ENCODE peak calls at places on chromosomes 7 and 10, in nine cellular contexts. One of them, this sample, is unnamed.

GRCh38 chr10:32104181-32104580 is 48.0 kb upstream of the KIF5B start:
- DNase-seq in SJSA1: no peak
- DNase-seq in transverse colon: no peak
- DNase-seq in PC-9: no peak
- DNase-seq in HCT116: no peak
- DNase-seq in heart left ventricle: no peak
- DNase-seq in IMR-90: no peak
- DNase-seq in left ventricle myocardium inferior: no peak
- DNase-seq in body of pancreas: no peak
- DNase-seq in this sample: no peak

GRCh38 chr10:114184276-114184675 is 5.1 kb downstream of the TDRD1 start:
- DNase-seq in left ventricle myocardium inferior: no peak
- DNase-seq in transverse colon: no peak
- DNase-seq in body of pancreas: no peak
- DNase-seq in PC-9: no peak
- DNase-seq in heart left ventricle: no peak
- DNase-seq in SJSA1: no peak
- DNase-seq in IMR-90: no peak
- DNase-seq in HCT116: no peak
- DNase-seq in this sample: no peak

GRCh38 chr10:97584060-97584797 is at the start of gene HOGA1:
- DNase-seq in transverse colon: no peak
- DNase-seq in left ventricle myocardium inferior: peak; percentile 86
- DNase-seq in body of pancreas: peak; percentile 72
- DNase-seq in heart left ventricle: peak; percentile 96
- DNase-seq in IMR-90: peak; percentile 55
- DNase-seq in SJSA1: no peak
- DNase-seq in PC-9: no peak
- DNase-seq in HCT116: peak; percentile 84
- DNase-seq in this sample: peak; percentile 90

GRCh38 chr7:37369904-37370303 is 78.8 kb downstream of the ELMO1 start:
- DNase-seq in IMR-90: no peak
- DNase-seq in HCT116: no peak
- DNase-seq in heart left ventricle: peak; percentile 62
- DNase-seq in PC-9: no peak
- DNase-seq in body of pancreas: no peak
- DNase-seq in SJSA1: no peak
- DNase-seq in transverse colon: peak; percentile 61
- DNase-seq in left ventricle myocardium inferior: peak; percentile 27
- DNase-seq in this sample: no peak

GRCh38 chr7:157366722-157367121 is 29.9 kb downstream of the DNAJB6 start:
- DNase-seq in SJSA1: no peak
- DNase-seq in PC-9: no peak
- DNase-seq in heart left ventricle: no peak
- DNase-seq in body of pancreas: no peak
- DNase-seq in HCT116: no peak
- DNase-seq in IMR-90: no peak
- DNase-seq in transverse colon: no peak
- DNase-seq in left ventricle myocardium inferior: no peak
- DNase-seq in this sample: no peak

GRCh38 chr7:75776295-75776971 is 4.4 kb upstream of the CCL26 start:
- DNase-seq in IMR-90: peak; percentile 89
- DNase-seq in heart left ventricle: no peak
- DNase-seq in PC-9: peak; percentile 61
- DNase-seq in left ventricle myocardium inferior: no peak
- DNase-seq in HCT116: no peak
- DNase-seq in transverse colon: no peak
- DNase-seq in SJSA1: peak; percentile 85
- DNase-seq in body of pancreas: no peak
- DNase-seq in this sample: no peak

GRCh38 chr10:7572435-7572834 is 94.3 kb downstream of the ITIH5 start:
- DNase-seq in body of pancreas: no peak
- DNase-seq in HCT116: no peak
- DNase-seq in SJSA1: no peak
- DNase-seq in PC-9: no peak
- DNase-seq in transverse colon: no peak
- DNase-seq in IMR-90: no peak
- DNase-seq in heart left ventricle: no peak
- DNase-seq in left ventricle myocardium inferior: no peak
- DNase-seq in this sample: no peak

GRCh38 chr7:18420758-18421157 is 74.8 kb upstream of the HDAC9 start:
- DNase-seq in transverse colon: no peak
- DNase-seq in body of pancreas: no peak
- DNase-seq in heart left ventricle: no peak
- DNase-seq in PC-9: no peak
- DNase-seq in SJSA1: no peak
- DNase-seq in left ventricle myocardium inferior: no peak
- DNase-seq in HCT116: no peak
- DNase-seq in IMR-90: peak; percentile 46
- DNase-seq in this sample: no peak

GRCh38 chr10:121927361-121927840 is 430 bp downstream of the ATE1 start:
- DNase-seq in IMR-90: peak; percentile 43
- DNase-seq in HCT116: peak; percentile 31
- DNase-seq in transverse colon: peak; percentile 73
- DNase-seq in body of pancreas: peak; percentile 55
- DNase-seq in heart left ventricle: peak; percentile 59
- DNase-seq in PC-9: peak; percentile 48
- DNase-seq in SJSA1: peak; percentile 73
- DNase-seq in left ventricle myocardium inferior: peak; percentile 60
- DNase-seq in this sample: peak; percentile 66

GRCh38 chr10:5814110-5815107 is 1.2 kb upstream of the GDI2 start:
- DNase-seq in body of pancreas: no peak
- DNase-seq in IMR-90: peak; percentile 22
- DNase-seq in SJSA1: no peak
- DNase-seq in PC-9: no peak
- DNase-seq in transverse colon: no peak
- DNase-seq in HCT116: peak; percentile 19
- DNase-seq in heart left ventricle: no peak
- DNase-seq in left ventricle myocardium inferior: no peak
- DNase-seq in this sample: no peak

GRCh38 chr10:5818894-5819293 is 5.7 kb upstream of the GDI2 start:
- DNase-seq in transverse colon: no peak
- DNase-seq in body of pancreas: no peak
- DNase-seq in heart left ventricle: no peak
- DNase-seq in PC-9: no peak
- DNase-seq in HCT116: no peak
- DNase-seq in left ventricle myocardium inferior: no peak
- DNase-seq in SJSA1: no peak
- DNase-seq in IMR-90: no peak
- DNase-seq in this sample: no peak

GRCh38 chr10:5816170-5816569 is 2.9 kb upstream of the GDI2 start:
- DNase-seq in PC-9: no peak
- DNase-seq in heart left ventricle: no peak
- DNase-seq in transverse colon: no peak
- DNase-seq in IMR-90: no peak
- DNase-seq in left ventricle myocardium inferior: no peak
- DNase-seq in HCT116: no peak
- DNase-seq in body of pancreas: no peak
- DNase-seq in SJSA1: no peak
- DNase-seq in this sample: no peak

GRCh38 chr10:5818048-5818331 is 4.8 kb upstream of the GDI2 start:
- DNase-seq in left ventricle myocardium inferior: no peak
- DNase-seq in IMR-90: no peak
- DNase-seq in SJSA1: no peak
- DNase-seq in body of pancreas: no peak
- DNase-seq in HCT116: no peak
- DNase-seq in PC-9: no peak
- DNase-seq in transverse colon: no peak
- DNase-seq in heart left ventricle: no peak
- DNase-seq in this sample: no peak

GRCh38 chr10:5817322-5818047 is 4.3 kb upstream of the GDI2 start:
- DNase-seq in IMR-90: no peak
- DNase-seq in transverse colon: no peak
- DNase-seq in heart left ventricle: no peak
- DNase-seq in left ventricle myocardium inferior: no peak
- DNase-seq in PC-9: no peak
- DNase-seq in body of pancreas: no peak
- DNase-seq in SJSA1: no peak
- DNase-seq in HCT116: no peak
- DNase-seq in this sample: no peak
- H3K27ac ChIP-seq in IMR-90: no peak overlapping the region
- H3K27ac ChIP-seq in transverse colon: no peak overlapping the region
- H3K27ac ChIP-seq in heart left ventricle: no peak overlapping the region
- H3K27ac ChIP-seq in left ventricle myocardium inferior: no peak overlapping the region
- H3K27ac ChIP-seq in PC-9: no peak overlapping the region
- H3K27ac ChIP-seq in body of pancreas: no peak overlapping the region
- H3K27ac ChIP-seq in SJSA1: no peak overlapping the region
- H3K27ac ChIP-seq in HCT116: no peak overlapping the region
- H3K27ac ChIP-seq in this sample: no peak overlapping the region

GRCh38 chr10:132458071-132458594 is 61.1 kb downstream of the PWWP2B start:
- DNase-seq in SJSA1: no peak
- DNase-seq in PC-9: no peak
- DNase-seq in body of pancreas: no peak
- DNase-seq in HCT116: no peak
- DNase-seq in transverse colon: no peak
- DNase-seq in IMR-90: no peak
- DNase-seq in left ventricle myocardium inferior: no peak
- DNase-seq in heart left ventricle: peak; percentile 26
- DNase-seq in this sample: no peak

GRCh38 chr10:132455441-132455971 is 58.5 kb downstream of the PWWP2B start:
- DNase-seq in HCT116: no peak
- DNase-seq in heart left ventricle: peak; percentile 25
- DNase-seq in PC-9: no peak
- DNase-seq in left ventricle myocardium inferior: no peak
- DNase-seq in body of pancreas: no peak
- DNase-seq in transverse colon: peak; percentile 74
- DNase-seq in SJSA1: no peak
- DNase-seq in IMR-90: no peak
- DNase-seq in this sample: no peak

GRCh38 chr10:132455986-132456847 is 59.2 kb downstream of the PWWP2B start:
- DNase-seq in IMR-90: no peak
- DNase-seq in HCT116: no peak
- DNase-seq in SJSA1: no peak
- DNase-seq in body of pancreas: no peak
- DNase-seq in transverse colon: no peak
- DNase-seq in heart left ventricle: peak; percentile 24
- DNase-seq in left ventricle myocardium inferior: no peak
- DNase-seq in PC-9: no peak
- DNase-seq in this sample: no peak

GRCh38 chr10:132457328-132458070 is 60.5 kb downstream of the PWWP2B start:
- DNase-seq in left ventricle myocardium inferior: no peak
- DNase-seq in heart left ventricle: peak; percentile 26
- DNase-seq in transverse colon: no peak
- DNase-seq in HCT116: no peak
- DNase-seq in IMR-90: no peak
- DNase-seq in body of pancreas: no peak
- DNase-seq in PC-9: no peak
- DNase-seq in SJSA1: no peak
- DNase-seq in this sample: peak; percentile 45

DNA sequence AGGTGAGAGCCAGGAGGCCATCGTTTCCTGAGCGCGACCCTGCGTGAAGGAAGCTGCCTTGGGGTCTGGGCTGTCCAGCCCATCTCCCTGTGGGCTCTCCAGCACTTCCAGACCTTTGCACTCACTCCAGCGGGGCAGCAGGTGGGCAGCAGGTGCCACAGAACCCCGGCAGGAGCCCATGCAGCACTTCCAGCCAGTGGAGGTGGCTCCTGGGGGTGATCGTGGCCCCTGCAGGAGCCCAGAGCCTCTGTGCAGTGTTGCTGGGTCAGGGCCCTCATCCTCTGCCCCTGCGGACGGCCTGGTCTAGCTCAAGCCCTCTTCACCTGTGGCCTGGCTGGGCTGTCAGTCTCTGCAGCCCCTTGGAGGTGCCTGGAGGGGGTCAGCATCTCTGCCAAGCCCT is 59.9 kb downstream of the PWWP2B start:
- DNase-seq in PC-9: no peak
- DNase-seq in left ventricle myocardium inferior: no peak
- DNase-seq in HCT116: no peak
- DNase-seq in body of pancreas: no peak
- DNase-seq in transverse colon: no peak
- DNase-seq in heart left ventricle: peak; percentile 21
- DNase-seq in SJSA1: no peak
- DNase-seq in IMR-90: no peak
- DNase-seq in this sample: no peak
- H3K4me1 ChIP-seq in PC-9: peaks cover 10% of the 10 kb centered on the region
- H3K4me1 ChIP-seq in left ventricle myocardium inferior: peaks cover 37% of the 10 kb centered on the region
- H3K4me1 ChIP-seq in HCT116: peaks cover 15% of the 10 kb centered on the region
- H3K4me1 ChIP-seq in body of pancreas: peaks cover 47% of the 10 kb centered on the region
- H3K4me1 ChIP-seq in transverse colon: peaks cover 66% of the 10 kb centered on the region
- H3K4me1 ChIP-seq in heart left ventricle: peaks cover 16% of the 10 kb centered on the region
- H3K4me1 ChIP-seq in SJSA1: peaks cover 19% of the 10 kb centered on the region
- H3K4me1 ChIP-seq in IMR-90: peaks cover 2% of the 10 kb centered on the region
- H3K4me1 ChIP-seq in this sample: peaks cover 8% of the 10 kb centered on the region

GRCh38 chr10:34698248-34698831 is 116.8 kb downstream of the PARD3 start:
- DNase-seq in heart left ventricle: no peak
- DNase-seq in PC-9: no peak
- DNase-seq in SJSA1: no peak
- DNase-seq in left ventricle myocardium inferior: no peak
- DNase-seq in transverse colon: no peak
- DNase-seq in HCT116: no peak
- DNase-seq in body of pancreas: no peak
- DNase-seq in IMR-90: no peak
- DNase-seq in this sample: no peak
- H3K27ac ChIP-seq in heart left ventricle: no peak overlapping the region
- H3K27ac ChIP-seq in PC-9: peak overlapping the region; percentile 58
- H3K27ac ChIP-seq in SJSA1: peak overlapping the region; percentile 21
- H3K27ac ChIP-seq in left ventricle myocardium inferior: no peak overlapping the region
- H3K27ac ChIP-seq in transverse colon: no peak overlapping the region
- H3K27ac ChIP-seq in HCT116: no peak overlapping the region
- H3K27ac ChIP-seq in body of pancreas: peak overlapping the region; percentile 63
- H3K27ac ChIP-seq in IMR-90: no peak overlapping the region
- H3K27ac ChIP-seq in this sample: no peak overlapping the region

GRCh38 chr10:35339946-35340345 is 3.6 kb downstream of the CCNY start:
- DNase-seq in transverse colon: no peak
- DNase-seq in body of pancreas: no peak
- DNase-seq in HCT116: no peak
- DNase-seq in SJSA1: no peak
- DNase-seq in IMR-90: peak; percentile 39
- DNase-seq in heart left ventricle: no peak
- DNase-seq in left ventricle myocardium inferior: no peak
- DNase-seq in PC-9: no peak
- DNase-seq in this sample: no peak
- H3K4me1 ChIP-seq in transverse colon: peaks cover 32% of the 10 kb centered on the region
- H3K4me1 ChIP-seq in body of pancreas: peaks cover 24% of the 10 kb centered on the region
- H3K4me1 ChIP-seq in HCT116: peaks cover 29% of the 10 kb centered on the region
- H3K4me1 ChIP-seq in SJSA1: peaks cover 13% of the 10 kb centered on the region
- H3K4me1 ChIP-seq in IMR-90: peaks cover 10% of the 10 kb centered on the region
- H3K4me1 ChIP-seq in heart left ventricle: peaks cover 34% of the 10 kb centered on the region
- H3K4me1 ChIP-seq in left ventricle myocardium inferior: peaks cover 88% of the 10 kb centered on the region
- H3K4me1 ChIP-seq in PC-9: peaks cover 13% of the 10 kb centered on the region
- H3K4me1 ChIP-seq in this sample: peaks cover 44% of the 10 kb centered on the region

GRCh38 chr7:11529382-11529781 is 302.6 kb downstream of the THSD7A start:
- DNase-seq in SJSA1: no peak
- DNase-seq in HCT116: no peak
- DNase-seq in PC-9: no peak
- DNase-seq in transverse colon: no peak
- DNase-seq in body of pancreas: no peak
- DNase-seq in IMR-90: no peak
- DNase-seq in left ventricle myocardium inferior: no peak
- DNase-seq in heart left ventricle: no peak
- DNase-seq in this sample: no peak
- H3K27ac ChIP-seq in SJSA1: no peak overlapping the region
- H3K27ac ChIP-seq in HCT116: no peak overlapping the region
- H3K27ac ChIP-seq in PC-9: no peak overlapping the region
- H3K27ac ChIP-seq in transverse colon: no peak overlapping the region
- H3K27ac ChIP-seq in body of pancreas: no peak overlapping the region
- H3K27ac ChIP-seq in IMR-90: no peak overlapping the region
- H3K27ac ChIP-seq in left ventricle myocardium inferior: no peak overlapping the region
- H3K27ac ChIP-seq in heart left ventricle: no peak overlapping the region
- H3K27ac ChIP-seq in this sample: no peak overlapping the region

This sample was measured in psoas muscle.